ENCODE peak calls at places on chromosomes 4 and X, in eight cellular contexts. W, K, U, H, E, I, B and X are unnamed samples. For H3K36me3, the result is how much of the 10 kb centered on the place peaks cover.

GRCh38 chr4:167218022-167218608 is 16.2 kb downstream of the SPOCK3 start:
- ATAC-seq in W (no peak), K (peak), U (no peak), H (no peak), E (no peak), I (no peak), B (peak), X (no peak)

GRCh38 chrX:135403374-135403773 is 18.4 kb upstream of the SMIM10L2A start:
- ATAC-seq in W (no peak), K (peak), U (no peak), H (no peak), E (no peak), I (no peak), B (no peak), X (no peak)

GRCh38 chr4:158895797-158896442 is 127.1 kb downstream of the FNIP2 start:
- ATAC-seq in W (peak), K (peak), U (peak), H (peak), E (peak), I (peak), B (no peak), X (no peak)

GRCh38 chr4:184409911-184410692 is 64.2 kb downstream of the IRF2 start:
- ATAC-seq in W (no peak), K (no peak), U (no peak), H (no peak), E (no peak), I (no peak), B (peak), X (no peak)

GRCh38 chr4:101813604-101814003 is 23.1 kb downstream of the BANK1 start:
- ATAC-seq in W (no peak), K (no peak), U (no peak), H (no peak), E (no peak), I (no peak), B (no peak), X (no peak)

GRCh38 chr4:107648178-107648991 is 71.6 kb downstream of the PAPSS1 start:
- ATAC-seq in W (no peak), K (no peak), U (no peak), H (no peak), E (no peak), I (peak), B (no peak), X (no peak)

GRCh38 chr4:184848510-184848909 is 22.7 kb upstream of the ACSL1 start:
- ATAC-seq in W (no peak), K (no peak), U (no peak), H (no peak), E (no peak), I (no peak), B (peak), X (peak)

GRCh38 chr4:157294575-157294974 is 74.0 kb downstream of the GRIA2 start:
- ATAC-seq in W (no peak), K (no peak), U (no peak), H (no peak), E (no peak), I (no peak), B (no peak), X (no peak)

GRCh38 chr4:171794528-171794927 is 18.7 kb upstream of the GALNTL6 start:
- ATAC-seq in W (no peak), K (no peak), U (no peak), H (no peak), E (no peak), I (peak), B (no peak), X (no peak)

GRCh38 chr4:78218260-78218659 is 161.1 kb downstream of the FRAS1 start:
- ATAC-seq in W (no peak), K (no peak), U (no peak), H (peak), E (no peak), I (no peak), B (no peak), X (no peak)

GRCh38 chr4:143384381-143384994 is 47.8 kb downstream of the GAB1 start:
- ATAC-seq in W (no peak), K (peak), U (no peak), H (no peak), E (no peak), I (no peak), B (no peak), X (peak)
- TF ChIP-seq POLR2AphosphoS5 in W (no peak), K (peak), U (no peak), H (no peak), E (no peak), I (no peak), B (no peak), X (peak)

GRCh38 chr4:912548-913279 is 19.4 kb downstream of the GAK start:
- ATAC-seq in W (no peak), K (peak), U (no peak), H (no peak), E (no peak), I (peak), B (no peak), X (no peak)

GRCh38 chr4:911221-911751 is 20.8 kb downstream of the GAK start:
- ATAC-seq in W (no peak), K (no peak), U (no peak), H (no peak), E (no peak), I (no peak), B (no peak), X (no peak)

GRCh38 chr4:910366-911091 is 21.6 kb downstream of the GAK start:
- ATAC-seq in W (no peak), K (no peak), U (no peak), H (no peak), E (no peak), I (no peak), B (no peak), X (no peak)

GRCh38 chr4:913280-913618 is 18.9 kb downstream of the GAK start:
- ATAC-seq in W (no peak), K (no peak), U (no peak), H (no peak), E (no peak), I (no peak), B (no peak), X (no peak)

GRCh38 chr4:911871-912490 is 20.1 kb downstream of the GAK start:
- ATAC-seq in W (no peak), K (no peak), U (no peak), H (no peak), E (no peak), I (peak), B (no peak), X (no peak)
- H3K36me3 ChIP-seq in W (under half), K (under half), U (under half), H (under half), E (half or more), I (under half), B (under half), X (half or more)

DNA sequence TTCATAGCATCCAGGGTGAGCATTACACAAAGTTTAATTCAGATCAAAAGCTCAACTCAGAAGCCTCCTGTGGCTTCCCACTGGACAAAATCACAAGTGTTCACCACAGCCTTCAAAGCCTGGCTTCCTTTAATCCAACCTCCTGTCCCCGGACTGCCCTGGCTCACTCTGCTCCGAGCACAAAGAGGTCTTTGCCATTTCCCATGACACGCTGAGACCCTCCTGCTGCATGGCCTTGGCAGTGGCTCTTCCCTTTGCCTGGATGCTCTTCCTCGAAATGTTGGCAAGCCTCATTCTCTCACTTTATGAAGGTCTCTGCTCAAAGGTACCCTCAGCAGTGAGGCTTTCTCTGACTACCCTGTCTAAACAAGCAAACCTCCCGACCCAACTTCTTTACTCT is 41.0 kb downstream of the LDB2 start:
- ATAC-seq in W (no peak), K (no peak), U (no peak), H (no peak), E (no peak), I (no peak), B (no peak), X (no peak)
- TF ChIP-seq POLR2AphosphoS5 in W (no peak), K (no peak), U (no peak), H (no peak), E (no peak), I (no peak), B (no peak), X (no peak)

GRCh38 chr4:75781328-75781727 is 57.0 kb downstream of the USO1 start:
- ATAC-seq in W (no peak), K (no peak), U (no peak), H (no peak), E (no peak), I (no peak), B (no peak), X (no peak)
- H3K36me3 ChIP-seq in W (under half), K (under half), U (under half), H (under half), E (half or more), I (half or more), B (under half), X (half or more)

DNA sequence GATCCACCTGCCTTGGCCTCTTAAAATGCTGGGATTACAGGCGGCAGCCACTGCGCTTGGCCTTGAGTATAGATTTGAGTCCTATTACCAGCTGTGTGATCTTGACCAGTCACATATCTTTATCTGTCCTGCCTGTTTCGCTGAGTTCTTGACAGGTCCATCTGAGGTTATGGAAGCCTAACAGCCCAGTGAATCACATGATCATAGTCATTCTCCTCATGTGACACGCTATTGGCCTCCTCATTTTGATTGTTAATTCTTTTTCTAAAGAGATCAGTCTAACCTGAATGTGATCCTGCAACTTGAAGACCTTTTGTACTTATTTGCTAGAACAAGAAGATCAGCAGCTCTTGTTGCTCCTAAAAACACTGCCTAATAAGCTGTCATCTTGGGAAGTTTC is 86.7 kb downstream of the CHRNA9 start:
- ATAC-seq in W (no peak), K (no peak), U (no peak), H (no peak), E (no peak), I (no peak), B (no peak), X (no peak)
- TF ChIP-seq POLR2AphosphoS5 in W (no peak), K (no peak), U (no peak), H (no peak), E (no peak), I (no peak), B (no peak), X (no peak)

DNA sequence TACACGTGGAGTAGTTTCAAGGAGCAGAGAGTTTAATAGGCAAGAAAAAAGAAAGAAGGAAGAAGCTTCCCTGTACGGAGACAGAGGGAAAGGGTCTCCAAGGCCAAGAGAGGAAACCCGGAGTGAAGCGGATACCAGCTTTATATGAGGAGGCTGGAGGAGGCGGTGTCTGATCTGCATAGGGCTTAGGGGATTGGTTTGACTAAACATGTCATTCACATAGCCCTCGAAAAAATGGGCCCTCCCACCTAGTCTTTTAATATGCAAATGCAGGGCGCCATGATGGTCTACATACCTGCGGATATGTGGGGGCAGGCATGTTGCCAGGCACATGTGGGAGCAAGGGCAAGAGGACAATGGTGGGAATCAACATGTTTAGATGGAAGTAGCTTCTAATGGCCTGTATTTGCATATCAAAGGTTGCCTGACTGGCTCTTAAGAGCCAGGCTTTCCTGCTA is 103.1 kb upstream of the UGT8 start:
- ATAC-seq in W (no peak), K (no peak), U (no peak), H (no peak), E (peak), I (peak), B (no peak), X (no peak)
- H3K36me3 ChIP-seq in W (under half), K (under half), U (under half), H (under half), E (under half), I (under half), B (under half), X (under half)